ENCODE peak calls at places on chromosomes 1 and 21, in five cellular contexts. P is MG63, I is H7, K is K562, J is neuronal stem cell. H is an unnamed sample. For H3K27me3, the result is how much of the 10 kb centered on the place peaks cover.

GRCh38 chr1:51506537-51506936 is 12.5 kb downstream of the EPS15 start:
- DNase-seq in P (peak), I (no peak), K (no peak), J (no peak), H (no peak)

GRCh38 chr1:209030454-209031167 is 552.9 kb upstream of the CAMK1G start:
- DNase-seq in P (no peak), I (no peak), K (no peak), J (no peak), H (no peak)

GRCh38 chr1:23529146-23530088 is 1.6 kb downstream of the E2F2 start:
- DNase-seq in P (peak), I (no peak), K (peak), J (no peak), H (no peak)

GRCh38 chr1:77347646-77348045 is 65.8 kb downstream of the AK5 start:
- DNase-seq in P (peak), I (no peak), K (peak), J (no peak), H (no peak)

GRCh38 chr1:155051777-155052398 is 772 bp downstream of the ADAM15 start:
- DNase-seq in P (peak), I (peak), K (peak), J (no peak), H (peak)

GRCh38 chr1:196674908-196675307 is 23.1 kb downstream of the CFH start:
- DNase-seq in P (no peak), I (no peak), K (no peak), J (no peak), H (no peak)

GRCh38 chr1:225470210-225470609 is 42.4 kb upstream of the LBR start:
- DNase-seq in P (no peak), I (no peak), K (no peak), J (no peak), H (peak)

GRCh38 chr1:44786841-44787426 is 1.0 kb downstream of the BEST4 start:
- DNase-seq in P (no peak), I (no peak), K (no peak), J (no peak), H (no peak)

GRCh38 chr1:234433563-234434285 is 45.3 kb downstream of the TARBP1 start:
- DNase-seq in P (no peak), I (no peak), K (peak), J (no peak), H (no peak)

GRCh38 chr1:202133989-202134388 is 10.5 kb downstream of the ARL8A start:
- DNase-seq in P (no peak), I (no peak), K (no peak), J (no peak), H (no peak)

GRCh38 chr1:17861685-17862084 is 106.6 kb downstream of the ACTL8 start:
- DNase-seq in P (no peak), I (no peak), K (peak), J (no peak), H (no peak)

GRCh38 chr1:6007318-6008083 is 15.3 kb upstream of the NPHP4 start:
- DNase-seq in P (no peak), I (peak), K (peak), J (no peak), H (no peak)

DNA sequence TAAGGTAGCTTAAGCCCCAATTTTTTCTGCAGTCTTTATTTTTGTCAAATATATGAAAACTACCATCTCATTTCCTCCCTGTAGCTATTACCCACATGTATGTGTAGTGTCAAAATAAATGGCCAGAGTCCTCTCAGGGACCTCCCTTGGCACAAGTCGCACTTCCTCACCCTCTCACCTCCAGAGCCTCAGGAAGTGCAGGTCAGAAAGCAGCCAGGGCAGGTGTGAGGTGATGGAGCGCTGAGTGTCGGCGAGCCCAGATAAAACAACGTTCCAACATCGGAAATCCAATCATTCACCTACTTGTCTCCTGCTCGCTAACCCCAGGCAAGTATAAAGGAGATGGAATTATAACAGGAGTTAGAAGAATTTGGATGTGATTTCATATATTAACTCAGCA is 76.6 kb upstream of the ERG start:
- DNase-seq in P (no peak), I (no peak), K (no peak), J (no peak), H (no peak)
- H3K27me3 ChIP-seq in P (under half), I (under half), K (under half), J (under half), H (under half)

GRCh38 chr1:40785446-40785845 is 1.9 kb downstream of the KCNQ4 start:
- DNase-seq in P (no peak), I (peak), K (no peak), J (no peak), H (no peak)

GRCh38 chr1:40783001-40783905 is at the start of gene KCNQ4:
- DNase-seq in P (peak), I (peak), K (peak), J (peak), H (peak)

GRCh38 chr1:40786171-40786994 is 2.8 kb downstream of the KCNQ4 start:
- DNase-seq in P (no peak), I (peak), K (no peak), J (no peak), H (no peak)

GRCh38 chr1:40784141-40784770 is 669 bp downstream of the KCNQ4 start:
- DNase-seq in P (no peak), I (peak), K (peak), J (peak), H (no peak)

GRCh38 chr1:40784771-40785151 is 1.2 kb downstream of the KCNQ4 start:
- DNase-seq in P (no peak), I (no peak), K (no peak), J (no peak), H (no peak)
- H3K27me3 ChIP-seq in P (under half), I (half or more), K (under half), J (under half), H (under half)

GRCh38 chr21:42154237-42155044 is 64.5 kb upstream of the ABCG1 start:
- DNase-seq in P (no peak), I (no peak), K (no peak), J (no peak), H (no peak)

GRCh38 chr21:42156690-42157605 is 62.0 kb upstream of the ABCG1 start:
- DNase-seq in P (no peak), I (peak), K (no peak), J (no peak), H (no peak)

GRCh38 chr21:42153046-42153685 is 65.8 kb upstream of the ABCG1 start:
- DNase-seq in P (no peak), I (no peak), K (no peak), J (no peak), H (no peak)

GRCh38 chr21:42153746-42154145 is 65.2 kb upstream of the ABCG1 start:
- DNase-seq in P (no peak), I (peak), K (no peak), J (no peak), H (no peak)

DNA sequence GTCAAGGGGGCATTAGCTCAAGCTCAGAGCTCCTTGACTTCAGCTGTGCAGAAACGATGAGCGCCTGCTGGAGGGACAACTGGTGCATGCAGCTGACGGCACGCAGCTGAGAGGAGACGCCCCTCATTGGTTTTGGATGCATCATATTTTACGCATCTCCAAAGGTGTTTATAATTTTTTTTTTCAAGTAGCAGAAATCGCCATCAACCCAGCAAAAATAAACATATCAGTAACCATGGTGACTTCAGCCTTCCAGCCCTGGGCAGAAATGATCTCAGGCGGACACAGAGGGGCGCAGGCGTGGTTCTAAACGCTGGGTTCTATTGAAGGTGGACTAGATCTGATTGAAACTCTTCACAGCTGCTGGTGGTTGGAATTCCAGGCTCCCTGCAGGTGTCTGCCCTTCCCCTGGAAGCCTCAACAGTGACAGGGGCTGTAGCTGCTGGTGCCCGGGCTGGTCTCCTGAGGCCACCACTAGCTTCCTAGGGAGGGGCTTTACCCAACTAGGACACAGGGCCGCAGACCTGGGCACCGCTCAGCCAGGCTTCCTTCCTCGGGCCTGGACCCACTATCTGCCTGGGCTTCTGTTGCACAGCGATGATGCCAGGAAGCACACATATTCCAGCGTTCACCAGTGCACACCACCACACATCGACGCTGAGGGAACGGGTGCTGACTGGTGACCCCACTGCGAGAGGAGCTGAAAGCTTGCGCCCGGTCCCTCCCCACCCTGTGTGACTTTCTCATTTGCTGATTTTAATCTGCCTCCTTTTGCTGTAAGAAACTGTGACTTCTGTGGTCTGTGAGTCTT is 63.7 kb upstream of the ABCG1 start:
- DNase-seq in P (no peak), I (peak), K (no peak), J (no peak), H (no peak)
- H3K27me3 ChIP-seq in P (under half), I (under half), K (under half), J (under half), H (half or more)

DNA sequence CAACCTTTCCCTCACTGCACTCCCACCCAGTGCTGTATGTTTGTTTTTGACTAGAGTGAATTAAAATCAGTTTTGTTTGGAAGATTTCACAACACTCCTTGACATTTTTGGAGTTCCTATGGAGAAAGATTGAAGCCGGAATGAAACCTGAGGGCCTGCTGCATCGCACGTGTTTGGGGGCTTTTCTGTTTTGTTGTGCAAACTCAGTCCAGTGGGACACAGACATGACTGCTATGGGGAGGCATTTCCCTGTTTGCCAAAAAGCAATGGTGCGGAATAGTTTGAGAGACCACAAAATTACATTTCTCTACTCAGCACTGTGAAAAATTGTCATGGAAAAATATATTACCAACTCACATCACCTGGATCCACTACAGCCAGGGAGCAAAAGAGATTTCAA is 43.8 kb upstream of the KCNE2 start:
- DNase-seq in P (no peak), I (no peak), K (no peak), J (no peak), H (no peak)
- H3K27me3 ChIP-seq in P (under half), I (under half), K (under half), J (under half), H (under half)

DNA sequence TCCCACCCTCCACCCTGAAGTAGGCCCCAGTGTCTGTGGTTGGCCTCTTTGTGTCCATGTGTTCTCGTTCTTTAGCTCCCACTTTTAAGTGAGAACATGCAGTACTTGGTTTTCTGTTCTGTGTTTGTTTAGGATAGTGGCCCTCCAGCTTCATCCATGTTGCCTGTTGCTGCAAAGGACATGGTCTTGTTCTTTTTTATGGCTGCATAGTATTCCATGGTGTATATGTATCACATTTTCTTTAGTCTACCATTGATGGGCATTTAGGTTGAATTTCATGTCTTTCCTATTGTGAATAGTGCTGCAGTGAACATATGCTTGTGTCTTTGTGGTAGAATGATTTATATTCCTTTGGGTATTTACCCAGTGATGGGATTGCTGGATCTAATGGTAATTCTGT is 6.1 kb downstream of the HIPK1 start:
- DNase-seq in P (no peak), I (no peak), K (no peak), J (no peak), H (no peak)
- H3K27me3 ChIP-seq in P (under half), I (under half), K (under half), J (under half), H (under half)

GRCh38 chr1:64550505-64550904 is 80.6 kb downstream of the CACHD1 start:
- DNase-seq in P (no peak), I (no peak), K (no peak), J (no peak), H (no peak)

GRCh38 chr1:64546018-64546417 is 76.1 kb downstream of the CACHD1 start:
- DNase-seq in P (no peak), I (peak), K (no peak), J (peak), H (no peak)

GRCh38 chr1:64553285-64553684 is 83.4 kb downstream of the CACHD1 start:
- DNase-seq in P (no peak), I (no peak), K (no peak), J (no peak), H (no peak)

GRCh38 chr1:64550946-64551345 is 81.0 kb downstream of the CACHD1 start:
- DNase-seq in P (no peak), I (no peak), K (no peak), J (no peak), H (no peak)

DNA sequence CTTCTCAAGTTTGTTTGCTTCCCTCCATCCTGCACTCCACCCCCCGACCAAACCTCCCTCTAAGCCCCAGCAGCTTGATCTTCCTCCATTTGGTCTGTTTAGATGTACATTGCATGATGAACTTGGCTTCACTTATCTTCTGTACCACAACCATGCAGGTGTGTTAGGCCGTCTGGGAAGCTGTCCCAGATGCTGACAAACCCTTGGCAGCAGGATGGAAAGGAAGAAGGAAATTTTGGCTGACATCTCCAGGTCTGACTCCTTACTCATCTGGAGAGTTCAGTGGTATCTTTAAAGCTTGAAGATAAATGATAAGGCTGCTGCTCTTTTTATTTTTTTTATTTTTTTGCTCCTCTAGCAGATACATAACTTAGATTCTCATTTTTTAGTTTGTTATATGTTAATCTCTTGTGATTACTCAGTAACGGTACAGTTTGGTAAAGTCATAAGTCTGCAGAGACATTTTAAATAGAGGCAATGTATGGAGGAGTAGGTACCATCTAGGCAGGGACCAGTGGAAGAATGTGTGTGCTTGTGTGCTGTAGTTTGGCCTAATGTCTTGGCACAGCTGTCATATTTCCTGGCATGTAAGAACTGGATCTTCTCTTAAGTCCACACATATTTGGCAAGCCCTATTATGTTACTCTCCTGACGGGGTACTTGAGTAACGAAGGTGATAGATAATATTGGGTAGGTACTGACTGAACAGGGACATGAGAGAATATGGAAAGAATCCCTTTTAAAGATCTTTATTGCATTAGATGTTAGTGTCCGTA is 79.7 kb downstream of the CACHD1 start:
- DNase-seq in P (peak), I (no peak), K (no peak), J (no peak), H (no peak)
- H3K27me3 ChIP-seq in P (under half), I (under half), K (under half), J (under half), H (under half)

DNA sequence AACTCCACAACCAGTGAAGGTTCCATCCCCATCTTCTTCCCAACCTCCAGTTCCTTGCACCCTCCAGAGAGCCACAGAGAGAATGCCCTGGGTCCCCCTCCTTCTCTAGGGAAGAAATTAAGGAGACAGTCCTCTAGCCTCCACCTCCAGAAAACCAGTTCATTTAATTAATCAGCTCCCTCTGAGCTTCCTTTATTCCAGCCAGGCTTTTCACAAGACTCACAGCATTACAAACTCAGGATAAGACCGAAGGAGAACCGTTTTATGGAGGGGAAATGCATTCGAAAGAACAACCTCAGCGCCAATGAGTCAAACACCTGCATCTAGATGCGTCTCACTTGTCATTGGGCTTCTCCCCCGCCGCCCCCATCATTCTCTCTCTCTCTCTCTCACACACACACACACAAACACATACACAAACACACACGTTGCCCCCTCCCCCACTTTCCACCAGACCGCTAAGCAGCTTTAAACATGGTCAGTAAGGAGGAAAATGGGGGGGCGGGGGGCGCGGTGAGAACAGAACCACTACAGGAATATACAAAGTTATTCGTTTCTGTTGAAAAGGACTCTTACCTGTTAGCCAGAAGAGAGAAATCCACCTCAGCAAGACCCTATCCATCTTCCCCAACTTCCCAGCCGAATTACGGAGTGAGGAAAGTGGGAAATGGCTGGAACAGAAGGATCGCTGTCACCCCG is 544 bp downstream of the ILDR2 start:
- DNase-seq in P (no peak), I (no peak), K (no peak), J (no peak), H (no peak)
- H3K27me3 ChIP-seq in P (half or more), I (half or more), K (under half), J (under half), H (under half)

GRCh38 chr1:153942766-153943549 is 3.6 kb downstream of the DENND4B start:
- DNase-seq in P (no peak), I (no peak), K (no peak), J (no peak), H (no peak)
- H3K27me3 ChIP-seq in P (under half), I (under half), K (under half), J (under half), H (under half)

DNA sequence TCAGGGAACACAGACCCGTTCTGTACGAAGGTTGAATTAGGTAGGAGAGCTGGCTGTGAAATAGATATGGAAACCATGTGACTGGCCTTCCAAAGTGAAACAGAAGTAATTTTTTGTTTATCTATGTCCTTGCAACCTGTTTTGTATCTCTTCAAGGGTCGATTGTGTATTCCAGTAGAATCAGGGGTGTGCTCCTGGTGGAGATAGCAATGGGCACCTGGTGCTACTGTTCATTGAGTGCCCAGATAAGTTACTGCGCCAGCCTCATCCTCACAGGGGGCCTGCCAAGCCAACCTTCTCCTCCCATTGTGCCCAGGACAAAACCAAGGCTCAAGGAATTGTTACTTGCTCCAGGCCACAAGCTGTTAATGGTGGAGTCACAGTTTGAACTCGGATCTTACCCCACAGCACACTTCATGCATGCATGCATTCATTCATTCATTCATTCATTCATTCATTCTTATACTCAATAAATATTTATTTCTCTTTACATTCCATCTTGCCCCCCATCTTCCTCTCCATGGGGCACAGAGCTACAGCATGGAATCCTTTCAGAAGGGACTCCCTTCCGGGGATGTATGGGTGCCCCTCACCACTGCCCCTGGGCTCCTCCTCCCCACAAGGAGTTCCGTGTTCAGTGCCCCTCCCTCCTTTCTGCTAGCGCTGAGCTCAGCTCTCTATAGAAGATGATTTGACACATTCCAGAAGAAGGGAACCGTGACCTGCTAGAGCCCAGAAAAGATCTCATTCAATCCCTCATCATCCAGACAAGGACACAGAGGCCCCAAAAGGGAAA is 24.0 kb downstream of the ADORA1 start:
- DNase-seq in P (no peak), I (no peak), K (no peak), J (no peak), H (no peak)
- H3K27me3 ChIP-seq in P (under half), I (under half), K (under half), J (under half), H (under half)

H was measured in tibial artery.